ENCODE peak calls at places on chromosomes 7 and 10, in eight cellular contexts. Z is sigmoid colon, Q is suprapubic skin, V is GM23338, K is HCT116, O is stomach, L is GM12878, A is spleen. P is an unnamed sample. For H3K36me3, the result is how much of the 10 kb centered on the place peaks cover.

GRCh38 chr7:53315986-53316385 is 280.6 kb downstream of the POM121L12 start:
- DNase-seq in Z (peak), Q (no peak), V (no peak), K (no peak), O (no peak), L (no peak), A (no peak), P (peak)

GRCh38 chr10:102066421-102067068 is 1.4 kb downstream of the HPS6 start:
- DNase-seq in Z (no peak), Q (no peak), V (no peak), K (no peak), O (peak), L (no peak), A (peak), P (no peak)

GRCh38 chr10:102775973-102776669 is 32.4 kb downstream of the WBP1L start:
- DNase-seq in Z (peak), Q (peak), V (peak), K (no peak), O (peak), L (no peak), A (no peak), P (no peak)

GRCh38 chr10:89657302-89657701 is 12.3 kb upstream of the PANK1 start:
- DNase-seq in Z (no peak), Q (no peak), V (no peak), K (no peak), O (no peak), L (no peak), A (no peak), P (no peak)

GRCh38 chr10:119526606-119527592 is 15.6 kb downstream of the RGS10 start:
- DNase-seq in Z (peak), Q (no peak), V (peak), K (no peak), O (no peak), L (no peak), A (peak), P (no peak)

GRCh38 chr10:79066460-79067240 is 2.1 kb upstream of the ZMIZ1 start:
- DNase-seq in Z (peak), Q (no peak), V (peak), K (no peak), O (no peak), L (no peak), A (no peak), P (no peak)

GRCh38 chr7:79055722-79056415 is 397.6 kb downstream of the MAGI2 start:
- DNase-seq in Z (no peak), Q (no peak), V (no peak), K (peak), O (no peak), L (no peak), A (no peak), P (peak)

GRCh38 chr7:23055582-23056178 is 41.8 kb upstream of the HYCC1 start:
- DNase-seq in Z (no peak), Q (no peak), V (peak), K (peak), O (peak), L (peak), A (no peak), P (no peak)

GRCh38 chr7:2173184-2173827 is 59.4 kb downstream of the MAD1L1 start:
- DNase-seq in Z (no peak), Q (no peak), V (no peak), K (no peak), O (no peak), L (no peak), A (no peak), P (no peak)

GRCh38 chr7:151447901-151448260 is 7.9 kb upstream of the CRYGN start:
- DNase-seq in Z (no peak), Q (no peak), V (no peak), K (no peak), O (no peak), L (no peak), A (no peak), P (no peak)

GRCh38 chr10:124323806-124324205 is 94.9 kb downstream of the OAT start:
- DNase-seq in Z (peak), Q (no peak), V (no peak), K (no peak), O (no peak), L (no peak), A (peak), P (no peak)

GRCh38 chr10:129541208-129541607 is 74.2 kb downstream of the MGMT start:
- DNase-seq in Z (no peak), Q (no peak), V (no peak), K (no peak), O (no peak), L (no peak), A (no peak), P (no peak)

GRCh38 chr10:26214004-26214403 is 2.6 kb upstream of the GAD2 start:
- DNase-seq in Z (no peak), Q (no peak), V (peak), K (no peak), O (no peak), L (no peak), A (no peak), P (no peak)

GRCh38 chr10:4623757-4624420 is 202.1 kb upstream of the AKR1E2 start:
- DNase-seq in Z (no peak), Q (no peak), V (no peak), K (no peak), O (no peak), L (no peak), A (no peak), P (no peak)

GRCh38 chr10:42637142-42637541 is 1.2 kb downstream of the ZNF33B start:
- DNase-seq in Z (no peak), Q (no peak), V (no peak), K (no peak), O (no peak), L (no peak), A (no peak), P (no peak)

GRCh38 chr10:133260895-133261725 is 15.6 kb downstream of the ADAM8 start:
- DNase-seq in Z (peak), Q (peak), V (peak), K (no peak), O (peak), L (no peak), A (peak), P (peak)

GRCh38 chr7:2487586-2488271 is 11.5 kb upstream of the GRIFIN start:
- DNase-seq in Z (no peak), Q (peak), V (no peak), K (no peak), O (no peak), L (no peak), A (no peak), P (no peak)

GRCh38 chr10:89090760-89091455 is 100.3 kb downstream of the FAS start:
- DNase-seq in Z (no peak), Q (no peak), V (no peak), K (no peak), O (no peak), L (no peak), A (no peak), P (no peak)

GRCh38 chr7:128783143-128783799 is 7.7 kb upstream of the OPN1SW start:
- DNase-seq in Z (peak), Q (no peak), V (peak), K (peak), O (peak), L (no peak), A (no peak), P (no peak)

GRCh38 chr7:121960678-121961461 is 87.9 kb downstream of the PTPRZ1 start:
- DNase-seq in Z (no peak), Q (no peak), V (no peak), K (peak), O (no peak), L (no peak), A (no peak), P (no peak)

GRCh38 chr7:92034116-92034515 is 93.5 kb downstream of the AKAP9 start:
- DNase-seq in Z (no peak), Q (no peak), V (no peak), K (no peak), O (no peak), L (no peak), A (no peak), P (no peak)

GRCh38 chr10:74956555-74957111 is 130.2 kb downstream of the KAT6B start:
- DNase-seq in Z (no peak), Q (no peak), V (no peak), K (no peak), O (no peak), L (no peak), A (no peak), P (no peak)

GRCh38 chr10:18868919-18869318 is 179.7 kb upstream of the MALRD1 start:
- DNase-seq in Z (no peak), Q (no peak), V (no peak), K (no peak), O (no peak), L (no peak), A (no peak), P (no peak)

GRCh38 chr7:87702326-87702725 is 74.1 kb downstream of the RUNDC3B start:
- DNase-seq in Z (no peak), Q (no peak), V (no peak), K (no peak), O (no peak), L (no peak), A (no peak), P (no peak)

GRCh38 chr7:19105546-19105945 is 11.9 kb downstream of the TWIST1 start:
- DNase-seq in Z (no peak), Q (no peak), V (no peak), K (no peak), O (no peak), L (no peak), A (no peak), P (no peak)

GRCh38 chr10:73338801-73339368 is 19.8 kb downstream of the CFAP70 start:
- DNase-seq in Z (no peak), Q (no peak), V (no peak), K (peak), O (no peak), L (no peak), A (no peak), P (no peak)

GRCh38 chr7:2959343-2959680 is 84.4 kb downstream of the CARD11 start:
- DNase-seq in Z (peak), Q (peak), V (no peak), K (no peak), O (no peak), L (no peak), A (no peak), P (peak)

GRCh38 chr7:143437568-143437967 is 5.7 kb upstream of the TAS2R60 start:
- DNase-seq in Z (no peak), Q (no peak), V (no peak), K (no peak), O (no peak), L (no peak), A (no peak), P (no peak)

GRCh38 chr7:116501425-116502167 is 2.1 kb downstream of the CAV2 start:
- DNase-seq in Z (no peak), Q (no peak), V (no peak), K (no peak), O (peak), L (no peak), A (no peak), P (no peak)

GRCh38 chr7:50229964-50230363 is 74.6 kb upstream of the IKZF1 start:
- DNase-seq in Z (no peak), Q (no peak), V (peak), K (peak), O (no peak), L (no peak), A (no peak), P (no peak)

GRCh38 chr10:102542800-102543418 is 39.1 kb downstream of the SUFU start:
- DNase-seq in Z (no peak), Q (no peak), V (no peak), K (no peak), O (no peak), L (no peak), A (no peak), P (no peak)

GRCh38 chr10:111598433-111599059 is 521.7 kb downstream of the ADRA2A start:
- DNase-seq in Z (peak), Q (peak), V (peak), K (peak), O (peak), L (peak), A (no peak), P (peak)

GRCh38 chr7:101553018-101553770 is 75.9 kb downstream of the MYL10 start:
- DNase-seq in Z (peak), Q (peak), V (no peak), K (no peak), O (no peak), L (no peak), A (peak), P (peak)

DNA sequence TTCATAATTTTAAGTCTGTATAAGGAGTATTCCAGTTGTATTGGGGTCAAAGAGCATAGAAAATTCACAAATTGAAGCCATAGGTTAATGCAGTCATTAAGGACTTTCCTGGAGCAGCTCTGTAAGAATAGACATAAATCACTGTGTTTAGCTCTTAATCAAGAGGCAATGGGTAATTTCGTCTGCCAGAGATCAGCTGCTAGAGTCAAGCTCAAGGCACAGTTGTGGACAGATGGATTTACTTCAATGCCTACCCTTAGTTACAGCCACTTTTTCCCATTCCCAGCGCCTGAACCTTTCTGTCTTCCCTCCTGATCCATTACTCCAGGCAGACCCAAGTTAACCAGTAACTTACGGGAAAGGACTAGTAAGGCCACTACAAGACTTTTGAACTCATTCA is 40.6 kb upstream of the AGBL3 start:
- DNase-seq in Z (no peak), Q (no peak), V (no peak), K (no peak), O (no peak), L (no peak), A (no peak), P (no peak)
- H3K36me3 ChIP-seq in Z (under half), Q (under half), V (under half), K (under half), O (half or more), L (under half), A (under half), P (under half)

DNA sequence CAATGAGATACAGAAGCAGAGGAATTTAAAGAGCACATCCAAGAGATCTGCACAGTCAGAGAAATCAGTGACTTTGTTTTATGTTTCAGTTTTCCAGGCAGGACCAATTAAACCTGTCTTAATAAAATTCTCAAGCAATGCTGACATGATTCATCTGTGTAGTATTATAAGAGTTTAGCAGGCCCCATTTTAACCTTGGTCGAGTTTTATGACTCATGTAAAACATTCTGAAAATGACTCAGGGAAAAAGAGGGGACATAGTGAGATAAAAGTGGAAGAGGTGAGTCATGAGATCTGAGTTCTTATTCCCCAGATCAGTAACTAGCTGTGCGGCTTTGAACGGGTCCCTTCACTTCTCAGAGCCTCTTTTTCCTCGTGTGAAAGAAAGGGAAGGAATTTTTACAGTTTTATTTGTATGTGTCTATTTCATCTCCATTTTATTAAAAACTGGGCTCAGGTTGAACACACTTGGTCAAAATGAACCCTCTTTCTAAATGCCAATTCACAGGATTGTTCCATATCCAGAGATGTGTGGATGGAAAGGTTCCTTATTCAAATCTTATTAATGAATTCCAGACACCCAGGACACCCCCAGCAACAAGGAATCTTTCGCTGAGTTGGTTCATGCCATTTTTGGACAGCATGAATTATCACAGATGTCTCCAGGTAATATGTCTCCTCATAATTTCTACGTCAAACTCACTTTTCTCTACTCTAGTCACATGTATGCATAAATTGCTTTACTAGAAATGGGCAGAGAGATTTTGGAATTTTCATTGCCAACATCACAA is 143.2 kb downstream of the JAZF1 start:
- DNase-seq in Z (no peak), Q (no peak), V (no peak), K (peak), O (no peak), L (peak), A (no peak), P (no peak)
- TF ChIP-seq POLR2AphosphoS5 in Z (peak), Q (no peak), V (no peak), K (peak), O (no peak), L (no peak), A (no peak), P (no peak)

GRCh38 chr7:70153946-70154345 is 555.7 kb downstream of the AUTS2 start:
- DNase-seq in Z (no peak), Q (no peak), V (no peak), K (no peak), O (no peak), L (no peak), A (no peak), P (no peak)
- H3K27ac ChIP-seq in Z (no peak), Q (no peak), V (no peak), K (no peak), O (no peak), L (no peak), A (no peak), P (no peak)

GRCh38 chr7:41820117-41820671 is 117.3 kb upstream of the INHBA start:
- DNase-seq in Z (no peak), Q (no peak), V (no peak), K (no peak), O (no peak), L (no peak), A (no peak), P (no peak)

GRCh38 chr7:41822259-41822658 is 119.4 kb upstream of the INHBA start:
- DNase-seq in Z (no peak), Q (no peak), V (no peak), K (no peak), O (no peak), L (no peak), A (no peak), P (no peak)

GRCh38 chr7:41819645-41820044 is 116.8 kb upstream of the INHBA start:
- DNase-seq in Z (no peak), Q (no peak), V (no peak), K (no peak), O (no peak), L (no peak), A (no peak), P (no peak)

GRCh38 chr7:41824284-41824683 is 121.4 kb upstream of the INHBA start:
- DNase-seq in Z (no peak), Q (no peak), V (no peak), K (no peak), O (no peak), L (no peak), A (no peak), P (no peak)

DNA sequence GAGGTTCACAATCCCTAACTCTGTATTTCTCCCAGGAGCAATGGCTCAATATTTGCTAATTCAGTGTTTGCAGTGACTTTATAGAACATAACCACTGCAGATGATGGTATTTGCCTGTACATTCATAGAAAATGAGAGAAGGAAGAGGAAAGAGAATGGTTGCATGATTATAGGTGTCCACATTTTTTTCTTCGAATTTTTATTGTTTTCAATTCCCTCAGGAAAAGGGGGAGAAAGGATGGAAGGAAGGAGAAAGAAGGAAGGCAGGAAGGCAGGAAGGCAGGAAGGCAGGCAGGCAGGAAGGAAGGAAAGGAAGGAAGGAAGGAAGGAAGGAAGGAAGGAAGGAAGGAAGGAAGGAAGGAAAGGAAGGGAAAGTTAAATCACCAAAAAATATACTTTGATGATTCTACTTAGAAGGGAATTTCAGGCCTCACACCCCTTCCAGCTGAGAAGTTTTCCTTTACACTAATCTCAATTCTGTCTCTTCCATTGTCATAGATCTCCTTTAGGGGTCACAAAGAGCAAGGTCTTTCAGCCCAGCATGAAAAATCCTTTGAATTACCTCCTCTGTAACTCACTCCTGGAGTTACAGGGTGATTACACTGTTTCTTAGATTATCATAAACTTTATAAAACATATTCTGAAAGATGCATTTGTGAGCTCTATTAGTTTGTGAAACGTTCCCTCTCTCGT is 118.8 kb upstream of the INHBA start:
- DNase-seq in Z (no peak), Q (no peak), V (no peak), K (no peak), O (no peak), L (no peak), A (no peak), P (no peak)
- H3K36me3 ChIP-seq in Z (under half), Q (under half), V (under half), K (under half), O (under half), L (under half), A (under half), P (under half)

DNA sequence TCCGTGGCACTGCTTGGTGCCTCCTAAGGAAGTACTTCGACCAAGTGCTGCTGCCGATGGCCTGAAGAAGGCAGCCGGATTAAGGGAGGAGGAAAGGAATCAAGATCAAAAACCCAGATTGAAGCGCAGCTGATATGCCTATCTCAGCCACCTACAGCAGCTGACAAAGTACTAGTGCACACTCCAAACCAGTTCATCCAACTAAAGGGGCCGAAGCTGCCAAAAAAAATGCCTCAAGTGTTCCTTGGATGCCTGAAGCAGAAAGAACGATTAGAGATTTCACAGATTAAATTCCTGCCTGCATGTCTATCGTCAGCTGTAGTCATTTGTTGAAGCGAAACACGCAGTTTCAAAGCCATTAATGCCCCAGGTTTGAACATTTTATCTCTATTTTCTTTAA is 65.7 kb downstream of the TNRC18 start:
- DNase-seq in Z (no peak), Q (no peak), V (no peak), K (no peak), O (no peak), L (no peak), A (no peak), P (peak)
- TF ChIP-seq POLR2AphosphoS5 in Z (no peak), Q (no peak), V (no peak), K (no peak), O (no peak), L (no peak), A (no peak), P (no peak)

DNA sequence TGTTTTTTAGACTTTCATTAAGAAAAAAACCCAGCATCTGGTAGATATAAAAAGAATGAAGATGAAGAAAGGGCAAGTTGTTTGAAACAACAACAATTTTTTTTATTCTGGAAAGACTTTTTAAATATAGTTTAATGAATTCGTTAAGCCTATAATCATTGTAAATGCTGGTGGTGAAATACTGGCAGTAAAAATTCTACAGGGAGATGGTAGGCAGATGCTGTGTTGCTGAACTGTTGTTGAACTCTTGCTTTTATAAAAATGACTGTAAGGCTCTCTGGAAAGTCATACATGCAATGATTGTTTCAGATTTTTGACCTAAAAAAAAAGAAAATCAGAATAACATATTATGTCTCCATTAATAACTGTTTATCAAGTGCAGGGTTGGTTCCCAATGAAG is 39.0 kb downstream of the SCIN start:
- DNase-seq in Z (no peak), Q (no peak), V (no peak), K (no peak), O (no peak), L (no peak), A (no peak), P (no peak)
- H3K27ac ChIP-seq in Z (no peak), Q (no peak), V (no peak), K (no peak), O (no peak), L (no peak), A (no peak), P (no peak)

GRCh38 chr7:42625391-42625790 is 286.5 kb downstream of the C7orf25 start:
- DNase-seq in Z (no peak), Q (no peak), V (no peak), K (no peak), O (no peak), L (no peak), A (no peak), P (no peak)
- H3K36me3 ChIP-seq in Z (under half), Q (under half), V (under half), K (under half), O (under half), L (under half), A (under half), P (under half)

P was measured in breast epithelium.